ENCODE peak calls at places on chromosomes 7 and 10, in nine cellular contexts. One of them, this sample, is unnamed.

GRCh38 chr10:45201271-45201670 is 114.1 kb downstream of the OR13A1 start:
- DNase-seq in aorta: no peak
- DNase-seq in HCT116: no peak
- DNase-seq in PC-9: no peak
- DNase-seq in esophagus muscularis mucosa: no peak
- DNase-seq in CD8-positive, alpha-beta T cell: no peak
- DNase-seq in SK-N-MC: no peak
- DNase-seq in GM23248: no peak
- DNase-seq in OCI-LY7: no peak
- DNase-seq in this sample: no peak

GRCh38 chr7:12731214-12731656 is 43.8 kb downstream of the ARL4A start:
- DNase-seq in GM23248: peak
- DNase-seq in HCT116: peak
- DNase-seq in aorta: no peak
- DNase-seq in SK-N-MC: no peak
- DNase-seq in OCI-LY7: no peak
- DNase-seq in esophagus muscularis mucosa: no peak
- DNase-seq in CD8-positive, alpha-beta T cell: no peak
- DNase-seq in PC-9: no peak
- DNase-seq in this sample: peak

GRCh38 chr7:92295391-92295790 is 49.6 kb downstream of the ANKIB1 start:
- DNase-seq in OCI-LY7: no peak
- DNase-seq in SK-N-MC: no peak
- DNase-seq in GM23248: no peak
- DNase-seq in PC-9: no peak
- DNase-seq in HCT116: no peak
- DNase-seq in esophagus muscularis mucosa: no peak
- DNase-seq in CD8-positive, alpha-beta T cell: no peak
- DNase-seq in aorta: no peak
- DNase-seq in this sample: no peak

GRCh38 chr10:37856881-37857286 is 526 bp downstream of the ZNF248 start:
- DNase-seq in aorta: peak
- DNase-seq in HCT116: no peak
- DNase-seq in GM23248: no peak
- DNase-seq in SK-N-MC: no peak
- DNase-seq in PC-9: no peak
- DNase-seq in CD8-positive, alpha-beta T cell: no peak
- DNase-seq in OCI-LY7: peak
- DNase-seq in esophagus muscularis mucosa: no peak
- DNase-seq in this sample: peak

GRCh38 chr7:38978474-38978873 is 765 bp downstream of the POU6F2 start:
- DNase-seq in esophagus muscularis mucosa: no peak
- DNase-seq in GM23248: no peak
- DNase-seq in SK-N-MC: no peak
- DNase-seq in PC-9: no peak
- DNase-seq in HCT116: no peak
- DNase-seq in CD8-positive, alpha-beta T cell: no peak
- DNase-seq in OCI-LY7: no peak
- DNase-seq in aorta: no peak
- DNase-seq in this sample: no peak

GRCh38 chr10:11208908-11209809 is 191.5 kb downstream of the CELF2 start:
- DNase-seq in esophagus muscularis mucosa: no peak
- DNase-seq in OCI-LY7: no peak
- DNase-seq in PC-9: no peak
- DNase-seq in aorta: no peak
- DNase-seq in HCT116: no peak
- DNase-seq in CD8-positive, alpha-beta T cell: no peak
- DNase-seq in SK-N-MC: no peak
- DNase-seq in GM23248: no peak
- DNase-seq in this sample: peak

GRCh38 chr7:37665352-37666022 is 18.1 kb upstream of the GPR141 start:
- DNase-seq in PC-9: no peak
- DNase-seq in SK-N-MC: no peak
- DNase-seq in aorta: no peak
- DNase-seq in CD8-positive, alpha-beta T cell: no peak
- DNase-seq in HCT116: no peak
- DNase-seq in esophagus muscularis mucosa: no peak
- DNase-seq in OCI-LY7: no peak
- DNase-seq in GM23248: no peak
- DNase-seq in this sample: no peak

GRCh38 chr10:48694371-48695030 is 9.8 kb downstream of the WDFY4 start:
- DNase-seq in PC-9: no peak
- DNase-seq in OCI-LY7: no peak
- DNase-seq in esophagus muscularis mucosa: peak
- DNase-seq in CD8-positive, alpha-beta T cell: no peak
- DNase-seq in SK-N-MC: no peak
- DNase-seq in aorta: no peak
- DNase-seq in HCT116: no peak
- DNase-seq in GM23248: no peak
- DNase-seq in this sample: no peak

DNA sequence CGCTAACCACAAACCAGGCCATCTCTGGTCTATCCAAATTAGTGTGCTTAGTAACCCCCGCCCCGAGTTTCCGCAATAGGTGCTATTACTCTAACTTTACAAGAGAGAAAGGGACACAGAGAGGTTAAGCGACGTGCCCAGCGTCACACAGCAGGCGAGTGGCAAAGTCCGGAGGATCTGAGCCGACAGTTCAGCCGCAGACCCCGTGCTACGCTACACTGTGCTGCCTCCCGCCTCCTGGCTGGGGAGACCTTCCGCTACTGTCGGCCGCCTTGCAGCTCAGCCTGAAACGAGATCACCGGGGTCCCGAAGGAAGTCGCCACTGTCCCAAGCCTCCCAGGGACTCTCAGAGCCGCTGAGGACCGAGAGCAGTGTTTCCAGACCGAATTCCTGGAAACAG is 799 bp downstream of the INTS1 start:
- DNase-seq in CD8-positive, alpha-beta T cell: no peak
- DNase-seq in GM23248: peak
- DNase-seq in esophagus muscularis mucosa: no peak
- DNase-seq in PC-9: no peak
- DNase-seq in OCI-LY7: no peak
- DNase-seq in HCT116: no peak
- DNase-seq in aorta: no peak
- DNase-seq in SK-N-MC: no peak
- DNase-seq in this sample: no peak
- H3K27ac ChIP-seq in CD8-positive, alpha-beta T cell: peak
- H3K27ac ChIP-seq in GM23248: no peak
- H3K27ac ChIP-seq in esophagus muscularis mucosa: no peak
- H3K27ac ChIP-seq in PC-9: no peak
- H3K27ac ChIP-seq in OCI-LY7: no peak
- H3K27ac ChIP-seq in HCT116: peak
- H3K27ac ChIP-seq in aorta: no peak
- H3K27ac ChIP-seq in SK-N-MC: no peak
- H3K27ac ChIP-seq in this sample: peak

GRCh38 chr10:102740229-102740628 is 3.5 kb upstream of the WBP1L start:
- DNase-seq in OCI-LY7: no peak
- DNase-seq in PC-9: no peak
- DNase-seq in GM23248: no peak
- DNase-seq in esophagus muscularis mucosa: no peak
- DNase-seq in CD8-positive, alpha-beta T cell: no peak
- DNase-seq in aorta: no peak
- DNase-seq in SK-N-MC: no peak
- DNase-seq in HCT116: no peak
- DNase-seq in this sample: no peak

GRCh38 chr10:102743078-102743587 is 615 bp upstream of the WBP1L start:
- DNase-seq in SK-N-MC: no peak
- DNase-seq in OCI-LY7: no peak
- DNase-seq in aorta: no peak
- DNase-seq in PC-9: no peak
- DNase-seq in esophagus muscularis mucosa: no peak
- DNase-seq in GM23248: no peak
- DNase-seq in HCT116: no peak
- DNase-seq in CD8-positive, alpha-beta T cell: no peak
- DNase-seq in this sample: no peak

GRCh38 chr10:102735065-102735562 is 8.6 kb upstream of the WBP1L start:
- DNase-seq in OCI-LY7: no peak
- DNase-seq in aorta: peak
- DNase-seq in esophagus muscularis mucosa: no peak
- DNase-seq in CD8-positive, alpha-beta T cell: no peak
- DNase-seq in SK-N-MC: no peak
- DNase-seq in GM23248: peak
- DNase-seq in PC-9: no peak
- DNase-seq in HCT116: no peak
- DNase-seq in this sample: no peak

GRCh38 chr10:102741848-102742247 is 1.9 kb upstream of the WBP1L start:
- DNase-seq in OCI-LY7: no peak
- DNase-seq in PC-9: no peak
- DNase-seq in aorta: no peak
- DNase-seq in esophagus muscularis mucosa: no peak
- DNase-seq in HCT116: no peak
- DNase-seq in CD8-positive, alpha-beta T cell: no peak
- DNase-seq in SK-N-MC: no peak
- DNase-seq in GM23248: no peak
- DNase-seq in this sample: no peak

DNA sequence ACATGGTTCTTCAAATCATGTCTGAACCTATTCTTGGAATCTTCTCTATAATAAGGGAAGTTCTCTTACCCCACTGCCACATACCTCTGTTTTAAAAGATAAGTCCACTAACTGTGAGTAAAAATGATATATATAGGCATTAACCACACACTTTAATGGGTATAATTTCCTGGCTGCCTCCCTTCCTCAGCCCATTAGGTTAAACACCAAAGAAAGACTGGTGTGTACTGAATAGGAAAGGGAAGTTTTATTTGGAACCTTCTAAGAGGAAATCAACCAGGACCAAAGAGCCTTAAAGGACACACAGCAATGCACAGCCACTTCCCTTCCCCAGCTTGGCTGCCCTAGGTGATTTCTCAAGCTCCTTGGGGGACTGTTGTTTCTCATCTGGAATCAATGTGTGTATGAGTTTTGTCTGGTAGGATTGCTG is 5.0 kb upstream of the WBP1L start:
- DNase-seq in aorta: no peak
- DNase-seq in PC-9: no peak
- DNase-seq in CD8-positive, alpha-beta T cell: no peak
- DNase-seq in HCT116: no peak
- DNase-seq in esophagus muscularis mucosa: no peak
- DNase-seq in OCI-LY7: no peak
- DNase-seq in GM23248: no peak
- DNase-seq in SK-N-MC: no peak
- DNase-seq in this sample: no peak
- H3K27ac ChIP-seq in aorta: no peak
- H3K27ac ChIP-seq in PC-9: no peak
- H3K27ac ChIP-seq in CD8-positive, alpha-beta T cell: no peak
- H3K27ac ChIP-seq in HCT116: no peak
- H3K27ac ChIP-seq in esophagus muscularis mucosa: no peak
- H3K27ac ChIP-seq in OCI-LY7: peak
- H3K27ac ChIP-seq in GM23248: no peak
- H3K27ac ChIP-seq in SK-N-MC: peak
- H3K27ac ChIP-seq in this sample: no peak

GRCh38 chr7:28466885-28467284 is 54.6 kb downstream of the CREB5 start:
- DNase-seq in CD8-positive, alpha-beta T cell: no peak
- DNase-seq in PC-9: no peak
- DNase-seq in SK-N-MC: no peak
- DNase-seq in esophagus muscularis mucosa: peak
- DNase-seq in OCI-LY7: no peak
- DNase-seq in GM23248: no peak
- DNase-seq in HCT116: no peak
- DNase-seq in aorta: no peak
- DNase-seq in this sample: no peak
- H3K27ac ChIP-seq in CD8-positive, alpha-beta T cell: no peak
- H3K27ac ChIP-seq in PC-9: no peak
- H3K27ac ChIP-seq in SK-N-MC: no peak
- H3K27ac ChIP-seq in esophagus muscularis mucosa: no peak
- H3K27ac ChIP-seq in OCI-LY7: no peak
- H3K27ac ChIP-seq in GM23248: no peak
- H3K27ac ChIP-seq in HCT116: no peak
- H3K27ac ChIP-seq in aorta: no peak
- H3K27ac ChIP-seq in this sample: no peak

GRCh38 chr7:64834989-64835388 is 40.8 kb downstream of the ZNF138 start:
- DNase-seq in OCI-LY7: no peak
- DNase-seq in esophagus muscularis mucosa: no peak
- DNase-seq in HCT116: no peak
- DNase-seq in GM23248: no peak
- DNase-seq in SK-N-MC: no peak
- DNase-seq in aorta: peak
- DNase-seq in PC-9: no peak
- DNase-seq in CD8-positive, alpha-beta T cell: no peak
- DNase-seq in this sample: no peak
- H3K27ac ChIP-seq in OCI-LY7: no peak
- H3K27ac ChIP-seq in esophagus muscularis mucosa: no peak
- H3K27ac ChIP-seq in HCT116: no peak
- H3K27ac ChIP-seq in GM23248: no peak
- H3K27ac ChIP-seq in SK-N-MC: no peak
- H3K27ac ChIP-seq in aorta: no peak
- H3K27ac ChIP-seq in PC-9: no peak
- H3K27ac ChIP-seq in CD8-positive, alpha-beta T cell: no peak
- H3K27ac ChIP-seq in this sample: no peak

DNA sequence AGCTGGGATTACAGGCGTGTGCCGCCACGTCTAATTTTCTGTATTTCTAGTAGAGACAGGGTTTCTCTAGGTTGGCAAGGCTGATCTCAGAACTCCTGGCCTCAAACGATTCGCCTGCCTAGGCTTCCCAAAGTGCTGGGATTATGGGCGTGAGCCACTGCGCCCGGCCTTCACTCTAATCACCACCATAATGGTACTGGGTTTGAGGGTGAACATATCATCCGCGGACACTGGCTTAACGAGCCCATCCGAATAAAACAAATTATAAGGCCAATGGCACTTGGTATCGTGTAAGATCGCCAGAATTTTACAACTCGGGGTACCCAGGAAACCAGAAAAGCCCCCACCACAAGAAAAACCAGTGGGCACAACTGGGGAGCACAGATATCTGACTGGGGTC is 585 bp downstream of the FAM200A start:
- DNase-seq in CD8-positive, alpha-beta T cell: no peak
- DNase-seq in OCI-LY7: no peak
- DNase-seq in aorta: no peak
- DNase-seq in GM23248: peak
- DNase-seq in HCT116: no peak
- DNase-seq in SK-N-MC: no peak
- DNase-seq in PC-9: no peak
- DNase-seq in esophagus muscularis mucosa: no peak
- DNase-seq in this sample: no peak
- H3K27ac ChIP-seq in CD8-positive, alpha-beta T cell: peak
- H3K27ac ChIP-seq in OCI-LY7: no peak
- H3K27ac ChIP-seq in aorta: peak
- H3K27ac ChIP-seq in GM23248: peak
- H3K27ac ChIP-seq in HCT116: peak
- H3K27ac ChIP-seq in SK-N-MC: no peak
- H3K27ac ChIP-seq in PC-9: no peak
- H3K27ac ChIP-seq in esophagus muscularis mucosa: peak
- H3K27ac ChIP-seq in this sample: peak

This sample was measured in CD4-positive, alpha-beta memory T cell.